ENCODE peak calls at places on chromosomes 5 and 9, in nine cellular contexts. K is retina, V is D341Med, Y is hypothalamus, A is amniotic stem cell, E is Caki2, D is GM12891, C is NCI-H2171 treated with DMSO at 0.1 percent for 48 hours, T is occipital lobe. S is an unnamed sample.

GRCh38 chr5:155082401-155082800 is 68.8 kb downstream of the KIF4B start:
- DNase-seq in A (peak), Y (no peak), K (no peak), D (no peak), E (peak), V (no peak), T (no peak), C (no peak), S (no peak)

GRCh38 chr5:173554989-173555705 is 61.3 kb downstream of the BOD1 start:
- DNase-seq in Y (peak), E (no peak), K (peak), D (no peak), C (no peak), T (peak), A (no peak), V (peak), S (no peak)

GRCh38 chr9:131402073-131402472 is 8.2 kb downstream of the PRRC2B start:
- DNase-seq in C (peak), K (no peak), D (no peak), A (no peak), Y (no peak), V (no peak), E (no peak), T (no peak), S (no peak)

GRCh38 chr5:69046375-69046957 is 47.3 kb upstream of the SLC30A5 start:
- DNase-seq in C (no peak), V (no peak), Y (no peak), E (peak), K (no peak), D (no peak), A (no peak), T (no peak), S (no peak)

GRCh38 chr5:2207966-2208544 is 325.3 kb upstream of the IRX4 start:
- DNase-seq in A (no peak), T (no peak), K (peak), Y (no peak), C (no peak), V (peak), D (no peak), E (no peak), S (no peak)

GRCh38 chr5:172984244-172984953 is 828 bp downstream of the ATP6V0E1 start:
- DNase-seq in Y (no peak), A (peak), V (peak), C (peak), D (peak), T (peak), E (peak), K (no peak), S (peak)

GRCh38 chr5:146720132-146720531 is 158.4 kb downstream of the PPP2R2B start:
- DNase-seq in E (no peak), K (no peak), A (no peak), T (no peak), D (no peak), C (no peak), Y (no peak), V (no peak), S (no peak)

GRCh38 chr5:143446535-143447226 is 43.2 kb upstream of the NR3C1 start:
- DNase-seq in E (no peak), K (no peak), D (no peak), Y (no peak), T (no peak), C (no peak), V (no peak), A (no peak), S (no peak)

GRCh38 chr9:121743441-121744001 is 92.1 kb downstream of the DAB2IP start:
- DNase-seq in C (no peak), E (peak), A (no peak), Y (no peak), K (peak), T (peak), V (no peak), D (no peak), S (no peak)

GRCh38 chr5:33761139-33761538 is 130.7 kb downstream of the ADAMTS12 start:
- DNase-seq in K (no peak), Y (no peak), D (no peak), V (no peak), A (no peak), C (no peak), T (no peak), E (no peak), S (no peak)

GRCh38 chr9:132546148-132547051 is 36.0 kb upstream of the BARHL1 start:
- DNase-seq in V (peak), A (no peak), T (no peak), D (peak), K (peak), E (no peak), Y (no peak), C (peak), S (no peak)

GRCh38 chr5:119117237-119117636 is 46.4 kb downstream of the DMXL1 start:
- DNase-seq in T (no peak), V (no peak), Y (no peak), K (no peak), E (no peak), C (no peak), D (no peak), A (no peak), S (no peak)

GRCh38 chr9:105270711-105271110 is 26.3 kb downstream of the SLC44A1 start:
- DNase-seq in Y (no peak), E (no peak), T (no peak), D (no peak), K (no peak), C (no peak), V (no peak), A (no peak), S (no peak)

GRCh38 chr5:162256711-162257110 is 189.1 kb downstream of the GABRG2 start:
- DNase-seq in Y (no peak), K (no peak), T (no peak), C (no peak), D (no peak), E (peak), V (no peak), A (no peak), S (no peak)

GRCh38 chr9:37650873-37651768 is at the start of gene FRMPD1:
- DNase-seq in K (peak), C (peak), V (peak), Y (no peak), T (no peak), E (peak), A (no peak), D (peak), S (peak)

GRCh38 chr5:151298465-151298864 is 5.1 kb downstream of the SLC36A3 start:
- DNase-seq in K (no peak), A (no peak), Y (no peak), V (no peak), E (no peak), C (no peak), D (no peak), T (no peak), S (no peak)

GRCh38 chr9:118029425-118029824 is 325.2 kb downstream of the TLR4 start:
- DNase-seq in K (no peak), Y (no peak), V (no peak), E (no peak), D (no peak), A (no peak), T (no peak), C (no peak), S (no peak)

GRCh38 chr5:157744055-157745011 is 821 bp downstream of the LSM11 start:
- DNase-seq in V (peak), C (peak), D (peak), Y (no peak), E (no peak), A (no peak), T (no peak), K (peak), S (no peak)

GRCh38 chr5:74848553-74849025 is 17.6 kb downstream of the FAM169A start:
- DNase-seq in A (no peak), V (no peak), Y (no peak), E (no peak), D (no peak), C (no peak), K (peak), T (no peak), S (no peak)

GRCh38 chr9:23005061-23005690 is 558.6 kb downstream of the DMRTA1 start:
- DNase-seq in A (no peak), C (no peak), K (no peak), E (no peak), V (no peak), T (peak), Y (no peak), D (no peak), S (no peak)

GRCh38 chr9:122536138-122536537 is 9.0 kb upstream of the OR1N1 start:
- DNase-seq in C (no peak), A (no peak), K (no peak), E (peak), D (no peak), V (no peak), T (no peak), Y (no peak), S (no peak)

GRCh38 chr9:133614056-133614455 is 4.9 kb upstream of the FAM163B start:
- DNase-seq in V (no peak), Y (no peak), E (no peak), K (no peak), C (no peak), T (no peak), A (no peak), D (no peak), S (no peak)

GRCh38 chr5:127092690-127093089 is 19.4 kb upstream of the C5orf63 start:
- DNase-seq in D (no peak), V (no peak), E (peak), T (no peak), Y (no peak), C (no peak), A (no peak), K (no peak), S (no peak)

GRCh38 chr5:170572453-170572852 is 68.6 kb downstream of the KCNIP1 start:
- DNase-seq in V (no peak), E (peak), D (peak), A (no peak), T (no peak), Y (no peak), C (peak), K (no peak), S (peak)

GRCh38 chr9:123355761-123356520 is at the start of gene CRB2:
- DNase-seq in Y (no peak), A (no peak), D (no peak), E (no peak), K (peak), V (no peak), C (no peak), T (peak), S (no peak)

GRCh38 chr5:132407970-132408369 is 38.5 kb downstream of the SLC22A5 start:
- DNase-seq in C (no peak), E (no peak), A (no peak), T (no peak), D (no peak), K (no peak), V (no peak), Y (no peak), S (no peak)

GRCh38 chr5:90488791-90489190 is 14.1 kb downstream of the POLR3G start:
- DNase-seq in K (no peak), C (no peak), Y (no peak), T (no peak), A (no peak), D (no peak), E (no peak), V (no peak), S (no peak)

GRCh38 chr9:131461166-131461565 is 41.6 kb upstream of the POMT1 start:
- DNase-seq in K (no peak), A (no peak), D (no peak), E (no peak), C (no peak), T (no peak), Y (no peak), V (no peak), S (no peak)

GRCh38 chr9:38032266-38032830 is 36.7 kb downstream of the SHB start:
- DNase-seq in T (no peak), Y (no peak), K (no peak), D (no peak), A (no peak), C (no peak), V (no peak), E (no peak), S (no peak)

GRCh38 chr5:9479361-9479760 is 66.5 kb downstream of the SEMA5A start:
- DNase-seq in D (no peak), K (no peak), A (no peak), E (no peak), V (no peak), T (no peak), C (no peak), Y (no peak), S (no peak)

GRCh38 chr5:52743970-52744369 is 43.7 kb upstream of the ITGA1 start:
- DNase-seq in A (no peak), E (no peak), K (no peak), Y (no peak), C (no peak), V (no peak), D (no peak), T (no peak), S (peak)

GRCh38 chr9:16681659-16681990 is 188.8 kb downstream of the BNC2 start:
- DNase-seq in T (no peak), Y (no peak), K (no peak), E (peak), V (no peak), D (no peak), A (no peak), C (no peak), S (no peak)

GRCh38 chr5:83900307-83900706 is 179.7 kb upstream of the HAPLN1 start:
- DNase-seq in D (no peak), K (no peak), C (no peak), V (no peak), Y (no peak), A (no peak), E (no peak), T (no peak), S (no peak)

GRCh38 chr5:126122942-126123341 is 300.3 kb upstream of the GRAMD2B start:
- DNase-seq in C (no peak), E (no peak), D (no peak), A (no peak), V (no peak), T (no peak), K (peak), Y (no peak), S (no peak)